ENCODE peak calls at places on chromosomes 2 and 18, in four cellular contexts. One of them, this sample, is unnamed.

GRCh38 chr2:160932960-160933359 is 227.3 kb upstream of the TANK start:
- DNase-seq in Panc1: no peak
- DNase-seq in foreskin fibroblast: peak
- DNase-seq in fibroblast of the aortic adventitia: peak
- DNase-seq in this sample: no peak

GRCh38 chr2:218631837-218632236 is 24.1 kb downstream of the PLCD4 start:
- DNase-seq in Panc1: no peak
- DNase-seq in foreskin fibroblast: peak
- DNase-seq in fibroblast of the aortic adventitia: peak
- DNase-seq in this sample: no peak

GRCh38 chr2:14524041-14524802 is 108.3 kb upstream of the LRATD1 start:
- DNase-seq in Panc1: no peak
- DNase-seq in foreskin fibroblast: peak
- DNase-seq in fibroblast of the aortic adventitia: no peak
- DNase-seq in this sample: no peak

GRCh38 chr18:48093104-48093503 is 162.6 kb upstream of the SMAD2 start:
- DNase-seq in Panc1: no peak
- DNase-seq in foreskin fibroblast: no peak
- DNase-seq in fibroblast of the aortic adventitia: no peak
- DNase-seq in this sample: no peak

GRCh38 chr18:75130591-75131274 is 78.2 kb downstream of the PTGR3 start:
- DNase-seq in Panc1: no peak
- DNase-seq in foreskin fibroblast: no peak
- DNase-seq in fibroblast of the aortic adventitia: peak
- DNase-seq in this sample: no peak

GRCh38 chr18:74610216-74610615 is 12.5 kb downstream of the ZNF407 start:
- DNase-seq in Panc1: no peak
- DNase-seq in foreskin fibroblast: no peak
- DNase-seq in fibroblast of the aortic adventitia: no peak
- DNase-seq in this sample: no peak

GRCh38 chr2:108922141-108922915 is 66.7 kb downstream of the EDAR start:
- DNase-seq in Panc1: no peak
- DNase-seq in foreskin fibroblast: peak
- DNase-seq in fibroblast of the aortic adventitia: peak
- DNase-seq in this sample: no peak

GRCh38 chr2:224887159-224887558 is 155.1 kb downstream of the DOCK10 start:
- DNase-seq in Panc1: no peak
- DNase-seq in foreskin fibroblast: peak
- DNase-seq in fibroblast of the aortic adventitia: peak
- DNase-seq in this sample: no peak

GRCh38 chr2:210252699-210253606 is 27.7 kb upstream of the ACADL start:
- DNase-seq in Panc1: no peak
- DNase-seq in foreskin fibroblast: no peak
- DNase-seq in fibroblast of the aortic adventitia: no peak
- DNase-seq in this sample: no peak

GRCh38 chr18:76725445-76725844 is 96.9 kb upstream of the ZNF236 start:
- DNase-seq in Panc1: no peak
- DNase-seq in foreskin fibroblast: no peak
- DNase-seq in fibroblast of the aortic adventitia: no peak
- DNase-seq in this sample: no peak

GRCh38 chr18:13151656-13152055 is 66.9 kb upstream of the LDLRAD4 start:
- DNase-seq in Panc1: no peak
- DNase-seq in foreskin fibroblast: no peak
- DNase-seq in fibroblast of the aortic adventitia: no peak
- DNase-seq in this sample: no peak

GRCh38 chr18:77096936-77097886 is 35.4 kb downstream of the MBP start:
- DNase-seq in Panc1: no peak
- DNase-seq in foreskin fibroblast: no peak
- DNase-seq in fibroblast of the aortic adventitia: no peak
- DNase-seq in this sample: no peak

GRCh38 chr18:23401400-23402347 is 51.4 kb upstream of the RIOK3 start:
- DNase-seq in Panc1: no peak
- DNase-seq in foreskin fibroblast: peak
- DNase-seq in fibroblast of the aortic adventitia: no peak
- DNase-seq in this sample: no peak

GRCh38 chr2:12201369-12201768 is 454.9 kb downstream of the LPIN1 start:
- DNase-seq in Panc1: no peak
- DNase-seq in foreskin fibroblast: no peak
- DNase-seq in fibroblast of the aortic adventitia: no peak
- DNase-seq in this sample: no peak

GRCh38 chr2:85802337-85803103 is 48.7 kb downstream of the ATOH8 start:
- DNase-seq in Panc1: no peak
- DNase-seq in foreskin fibroblast: peak
- DNase-seq in fibroblast of the aortic adventitia: no peak
- DNase-seq in this sample: no peak

GRCh38 chr2:169507698-169508097 is 1.8 kb upstream of the KLHL41 start:
- DNase-seq in Panc1: peak
- DNase-seq in foreskin fibroblast: peak
- DNase-seq in fibroblast of the aortic adventitia: peak
- DNase-seq in this sample: peak

GRCh38 chr18:74496508-74497307 is 545 bp downstream of the CNDP2 start:
- DNase-seq in Panc1: no peak
- DNase-seq in foreskin fibroblast: peak
- DNase-seq in fibroblast of the aortic adventitia: peak
- DNase-seq in this sample: no peak

GRCh38 chr2:120496759-120497158 is 150.8 kb downstream of the INHBB start:
- DNase-seq in Panc1: no peak
- DNase-seq in foreskin fibroblast: no peak
- DNase-seq in fibroblast of the aortic adventitia: no peak
- DNase-seq in this sample: no peak

GRCh38 chr18:22465859-22466602 is 48.3 kb upstream of the CTAGE1 start:
- DNase-seq in Panc1: peak
- DNase-seq in foreskin fibroblast: peak
- DNase-seq in fibroblast of the aortic adventitia: peak
- DNase-seq in this sample: no peak

GRCh38 chr2:147632193-147632592 is 212.6 kb upstream of the ACVR2A start:
- DNase-seq in Panc1: no peak
- DNase-seq in foreskin fibroblast: no peak
- DNase-seq in fibroblast of the aortic adventitia: no peak
- DNase-seq in this sample: no peak

GRCh38 chr2:189083088-189083487 is 96.5 kb downstream of the COL5A2 start:
- DNase-seq in Panc1: no peak
- DNase-seq in foreskin fibroblast: no peak
- DNase-seq in fibroblast of the aortic adventitia: no peak
- DNase-seq in this sample: no peak

GRCh38 chr2:74954500-74954874 is 4.0 kb upstream of the POLE4 start:
- DNase-seq in Panc1: no peak
- DNase-seq in foreskin fibroblast: no peak
- DNase-seq in fibroblast of the aortic adventitia: no peak
- DNase-seq in this sample: no peak

GRCh38 chr2:96580771-96581170 is 44.2 kb downstream of the ARID5A start:
- DNase-seq in Panc1: no peak
- DNase-seq in foreskin fibroblast: peak
- DNase-seq in fibroblast of the aortic adventitia: no peak
- DNase-seq in this sample: no peak

GRCh38 chr2:233928594-233929351 is 11.6 kb downstream of the TRPM8 start:
- DNase-seq in Panc1: no peak
- DNase-seq in foreskin fibroblast: peak
- DNase-seq in fibroblast of the aortic adventitia: peak
- DNase-seq in this sample: no peak

GRCh38 chr18:8958660-8959059 is 143.8 kb upstream of the NDUFV2 start:
- DNase-seq in Panc1: no peak
- DNase-seq in foreskin fibroblast: no peak
- DNase-seq in fibroblast of the aortic adventitia: no peak
- DNase-seq in this sample: no peak

GRCh38 chr2:33340265-33340664 is 136.2 kb upstream of the RASGRP3 start:
- DNase-seq in Panc1: no peak
- DNase-seq in foreskin fibroblast: peak
- DNase-seq in fibroblast of the aortic adventitia: peak
- DNase-seq in this sample: no peak

GRCh38 chr2:17373736-17374135 is 144.5 kb downstream of the RAD51AP2 start:
- DNase-seq in Panc1: no peak
- DNase-seq in foreskin fibroblast: peak
- DNase-seq in fibroblast of the aortic adventitia: no peak
- DNase-seq in this sample: no peak

GRCh38 chr2:3117650-3118216 is 259.9 kb downstream of the EIPR1 start:
- DNase-seq in Panc1: no peak
- DNase-seq in foreskin fibroblast: no peak
- DNase-seq in fibroblast of the aortic adventitia: no peak
- DNase-seq in this sample: no peak

GRCh38 chr2:223528036-223528435 is 74.1 kb downstream of the SCG2 start:
- DNase-seq in Panc1: no peak
- DNase-seq in foreskin fibroblast: peak
- DNase-seq in fibroblast of the aortic adventitia: peak
- DNase-seq in this sample: no peak

GRCh38 chr2:134262666-134263065 is 8.8 kb downstream of the MGAT5 start:
- DNase-seq in Panc1: no peak
- DNase-seq in foreskin fibroblast: no peak
- DNase-seq in fibroblast of the aortic adventitia: no peak
- DNase-seq in this sample: no peak

GRCh38 chr18:23738151-23738550 is 48.9 kb downstream of the LAMA3 start:
- DNase-seq in Panc1: no peak
- DNase-seq in foreskin fibroblast: no peak
- DNase-seq in fibroblast of the aortic adventitia: no peak
- DNase-seq in this sample: no peak

GRCh38 chr18:34457761-34458160 is 233.0 kb upstream of the NOL4 start:
- DNase-seq in Panc1: no peak
- DNase-seq in foreskin fibroblast: no peak
- DNase-seq in fibroblast of the aortic adventitia: no peak
- DNase-seq in this sample: no peak

GRCh38 chr2:218081695-218082094 is 12.6 kb downstream of the RUFY4 start:
- DNase-seq in Panc1: no peak
- DNase-seq in foreskin fibroblast: peak
- DNase-seq in fibroblast of the aortic adventitia: peak
- DNase-seq in this sample: no peak

GRCh38 chr2:27320958-27321543 is 1.8 kb downstream of the MPV17 start:
- DNase-seq in Panc1: peak
- DNase-seq in foreskin fibroblast: peak
- DNase-seq in fibroblast of the aortic adventitia: peak
- DNase-seq in this sample: peak

GRCh38 chr2:72083751-72084583 is 63.7 kb downstream of the CYP26B1 start:
- DNase-seq in Panc1: no peak
- DNase-seq in foreskin fibroblast: peak
- DNase-seq in fibroblast of the aortic adventitia: no peak
- DNase-seq in this sample: no peak

GRCh38 chr2:226971770-226972169 is 135.9 kb downstream of the RHBDD1 start:
- DNase-seq in Panc1: no peak
- DNase-seq in foreskin fibroblast: no peak
- DNase-seq in fibroblast of the aortic adventitia: no peak
- DNase-seq in this sample: no peak

GRCh38 chr18:44568986-44569385 is 111.7 kb upstream of the SETBP1 start:
- DNase-seq in Panc1: no peak
- DNase-seq in foreskin fibroblast: peak
- DNase-seq in fibroblast of the aortic adventitia: no peak
- DNase-seq in this sample: no peak

GRCh38 chr2:167924556-167924955 is 322.8 kb downstream of the STK39 start:
- DNase-seq in Panc1: no peak
- DNase-seq in foreskin fibroblast: no peak
- DNase-seq in fibroblast of the aortic adventitia: no peak
- DNase-seq in this sample: no peak

DNA sequence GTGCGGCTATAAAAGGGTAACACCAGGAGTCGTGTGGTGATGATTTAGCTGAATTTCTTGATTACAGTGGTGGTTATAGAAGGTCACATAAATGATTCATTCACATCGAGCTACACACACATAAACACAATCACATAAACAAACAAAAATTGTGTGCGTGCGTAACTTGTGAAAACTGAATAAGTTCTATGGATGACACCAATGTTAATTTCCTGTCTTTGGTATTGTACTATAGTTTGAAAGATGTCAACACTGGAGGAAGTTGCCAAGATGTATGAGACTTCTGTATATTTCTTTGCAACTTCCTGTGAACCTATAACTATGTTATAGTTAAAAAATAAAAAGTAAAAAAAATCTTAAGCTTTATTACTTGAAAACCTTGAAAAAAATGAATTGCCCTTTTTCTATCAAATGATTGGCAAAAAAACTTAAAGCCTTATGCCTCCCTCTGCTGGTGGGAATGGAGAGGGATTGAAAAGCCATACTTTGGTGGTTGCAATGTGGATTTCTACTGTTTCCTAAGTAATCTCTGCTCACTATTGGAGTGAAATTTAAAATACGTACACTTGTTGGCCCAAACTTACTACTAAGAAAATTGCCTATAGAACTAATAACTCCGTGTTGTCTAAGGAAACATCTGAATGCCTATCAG is 227.7 kb downstream of the RPIA start:
- DNase-seq in Panc1: no peak
- DNase-seq in foreskin fibroblast: peak
- DNase-seq in fibroblast of the aortic adventitia: peak
- DNase-seq in this sample: no peak
- TF ChIP-seq CTCF in Panc1: peak
- TF ChIP-seq CTCF in foreskin fibroblast: peak
- TF ChIP-seq CTCF in fibroblast of the aortic adventitia: peak
- TF ChIP-seq CTCF in this sample: peak

GRCh38 chr18:21459706-21460286 is 140.7 kb downstream of the ESCO1 start:
- DNase-seq in Panc1: no peak
- DNase-seq in foreskin fibroblast: no peak
- DNase-seq in fibroblast of the aortic adventitia: no peak
- DNase-seq in this sample: no peak
- H3K4me3 ChIP-seq in Panc1: no peak
- H3K4me3 ChIP-seq in foreskin fibroblast: no peak
- H3K4me3 ChIP-seq in fibroblast of the aortic adventitia: no peak
- H3K4me3 ChIP-seq in this sample: no peak

DNA sequence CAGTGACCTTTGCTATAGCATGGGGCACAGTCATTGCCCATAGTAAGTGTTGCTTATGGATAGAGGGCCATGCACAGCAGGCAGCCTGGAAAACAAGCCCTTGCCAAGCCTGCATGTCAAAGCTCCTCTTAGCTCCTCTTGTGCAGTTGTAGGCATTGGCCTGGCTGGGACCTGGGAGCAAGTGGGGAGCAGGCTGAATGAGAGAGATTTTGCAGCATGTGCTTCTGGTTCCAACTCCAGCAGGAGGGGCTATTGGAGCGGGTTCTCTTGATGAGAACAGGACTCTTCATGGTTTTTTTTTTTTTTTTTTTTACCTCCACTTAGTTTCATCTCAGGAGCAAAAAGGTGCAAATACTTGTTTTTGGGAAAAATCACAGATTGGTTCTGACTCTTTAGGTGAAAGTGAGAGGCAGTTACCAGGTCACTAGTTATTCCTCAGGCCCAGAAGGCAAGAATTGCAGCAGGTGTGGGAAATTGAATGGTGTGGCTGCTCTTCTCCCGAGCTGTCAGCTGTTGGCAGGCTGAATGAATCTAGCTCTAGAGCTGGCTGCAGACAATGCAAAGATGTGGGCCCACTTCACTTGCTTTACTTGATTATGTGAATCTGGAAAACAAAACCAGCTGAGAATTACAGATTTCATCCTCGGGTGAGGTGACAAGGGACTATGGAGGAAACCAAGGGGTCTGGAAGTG is 95.9 kb downstream of the MAP4K4 start:
- DNase-seq in Panc1: no peak
- DNase-seq in foreskin fibroblast: peak
- DNase-seq in fibroblast of the aortic adventitia: no peak
- DNase-seq in this sample: no peak
- TF ChIP-seq CTCF in Panc1: peak
- TF ChIP-seq CTCF in foreskin fibroblast: peak
- TF ChIP-seq CTCF in fibroblast of the aortic adventitia: no peak
- TF ChIP-seq CTCF in this sample: no peak

GRCh38 chr2:216502776-216503629 is 4.4 kb downstream of the RPL37A start:
- DNase-seq in Panc1: no peak
- DNase-seq in foreskin fibroblast: no peak
- DNase-seq in fibroblast of the aortic adventitia: no peak
- DNase-seq in this sample: no peak
- H3K4me3 ChIP-seq in Panc1: no peak
- H3K4me3 ChIP-seq in foreskin fibroblast: no peak
- H3K4me3 ChIP-seq in fibroblast of the aortic adventitia: no peak
- H3K4me3 ChIP-seq in this sample: no peak

This sample was measured in LNCaP clone FGC.